ENCODE peak calls at places on chromosomes 12 and 14, in six cellular contexts. D is A673; E is testis; Q is tibial artery; W is HFFc6; I is CD4-positive, alpha-beta T cell. Y is an unnamed sample.
A peak's percentile ranks its signal among the peaks of the same experiment; 100 is the strongest.

GRCh38 chr12:2376855-2377657 is 324.3 kb downstream of the CACNA1C start:
- DNase-seq in D (peak; percentile 81), E (no peak), Q (peak; percentile 49), W (no peak), I (no peak), Y (no peak)

GRCh38 chr12:52645120-52645761 is 6.8 kb downstream of the KRT2 start:
- DNase-seq in D (no peak), E (no peak), Q (peak; percentile 13), W (no peak), I (peak; percentile 44), Y (no peak)

GRCh38 chr14:63893701-63894458 is 41.1 kb downstream of the SYNE2 start:
- DNase-seq in D (no peak), E (peak; percentile 78), Q (peak; percentile 89), W (peak; percentile 61), I (no peak), Y (no peak)

GRCh38 chr12:112985655-112986290 is 7.5 kb downstream of the OAS2 start:
- DNase-seq in D (no peak), E (no peak), Q (peak; percentile 25), W (no peak), I (no peak), Y (no peak)

GRCh38 chr12:70543444-70543843 is 93.8 kb downstream of the PTPRB start:
- DNase-seq in D (peak; percentile 78), E (no peak), Q (no peak), W (peak; percentile 94), I (no peak), Y (no peak)

GRCh38 chr14:42804146-42804545 is 1197.5 kb downstream of the LRFN5 start:
- DNase-seq in D (peak; percentile 29), E (no peak), Q (no peak), W (no peak), I (no peak), Y (no peak)

GRCh38 chr12:2548095-2548494 is 246.7 kb upstream of the FKBP4 start:
- DNase-seq in D (no peak), E (no peak), Q (no peak), W (no peak), I (no peak), Y (no peak)

GRCh38 chr12:12564911-12565310 is 2.2 kb upstream of the DUSP16 start:
- DNase-seq in D (no peak), E (no peak), Q (no peak), W (no peak), I (no peak), Y (no peak)

GRCh38 chr14:101781240-101782061 is 19.9 kb downstream of the PPP2R5C start:
- DNase-seq in D (peak; percentile 19), E (no peak), Q (no peak), W (no peak), I (no peak), Y (no peak)

GRCh38 chr12:120290541-120291312 is 976 bp downstream of the RNU4-2 start:
- DNase-seq in D (no peak), E (peak; percentile 50), Q (peak; percentile 69), W (no peak), I (peak; percentile 33), Y (peak; percentile 29)

GRCh38 chr14:80955434-80955939 is at the start of gene TSHR:
- DNase-seq in D (no peak), E (no peak), Q (no peak), W (no peak), I (peak; percentile 44), Y (no peak)

DNA sequence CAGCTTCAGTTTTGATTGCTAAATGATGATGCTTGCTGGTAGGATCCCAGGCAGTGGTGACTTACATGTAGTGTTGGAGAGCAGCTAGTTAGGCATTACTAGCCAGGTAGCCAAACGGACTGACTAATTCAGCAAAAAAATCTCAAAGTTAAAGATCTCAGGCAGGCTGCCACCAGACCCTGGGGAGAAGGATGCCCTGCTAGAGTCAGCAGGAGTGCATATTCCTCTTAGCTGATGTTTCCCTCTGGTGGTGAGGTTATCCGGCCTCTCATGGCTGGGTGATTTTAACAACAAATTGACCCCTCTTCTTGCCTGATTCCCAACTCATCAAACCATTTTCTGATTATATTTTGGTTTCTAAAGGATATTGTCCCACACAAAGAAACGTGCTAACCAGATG is 2.8 kb downstream of the EFS start:
- DNase-seq in D (no peak), E (no peak), Q (no peak), W (no peak), I (no peak), Y (no peak)
- TF ChIP-seq CTCF in D (peak; percentile 23), E (no peak), Q (no peak), W (peak; percentile 61), I (no peak), Y (peak; percentile 43)

GRCh38 chr12:23380419-23381100 is 568.9 kb downstream of the SOX5 start:
- DNase-seq in D (no peak), E (no peak), Q (no peak), W (no peak), I (no peak), Y (no peak)

DNA sequence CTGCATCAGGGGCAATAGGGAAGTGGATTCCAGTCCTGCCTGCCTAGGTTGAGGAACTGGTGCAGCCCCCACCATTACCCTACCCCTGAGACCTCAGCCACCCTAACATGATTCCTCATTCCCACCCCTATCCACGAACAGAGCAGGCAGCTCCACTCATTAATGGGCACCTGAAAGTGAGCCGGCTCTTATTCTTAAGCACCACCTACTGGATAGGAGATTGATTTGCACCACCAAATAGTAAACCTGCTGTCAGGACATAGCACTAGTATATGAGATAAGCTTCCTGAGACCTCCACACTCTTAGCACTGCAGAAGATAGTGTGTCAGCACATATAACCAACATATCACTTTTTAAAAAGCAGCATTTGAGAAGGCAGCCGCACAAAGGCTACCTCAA is 573.2 kb downstream of the SOX5 start:
- DNase-seq in D (no peak), E (no peak), Q (no peak), W (no peak), I (no peak), Y (no peak)
- TF ChIP-seq CTCF in D (peak; percentile 48), E (no peak), Q (no peak), W (no peak), I (no peak), Y (no peak)

GRCh38 chr12:71941174-71941573 is 2.5 kb downstream of the TPH2 start:
- DNase-seq in D (no peak), E (no peak), Q (no peak), W (no peak), I (no peak), Y (no peak)
- TF ChIP-seq CTCF in D (peak; percentile 32), E (no peak), Q (no peak), W (peak; percentile 14), I (no peak), Y (no peak)

GRCh38 chr14:23345987-23346692 is 6.5 kb downstream of the SLC22A17 start:
- DNase-seq in D (no peak), E (no peak), Q (no peak), W (no peak), I (no peak), Y (no peak)
- TF ChIP-seq CTCF in D (no peak), E (no peak), Q (no peak), W (no peak), I (no peak), Y (peak; percentile 32)

GRCh38 chr12:103774977-103775560 is 66.0 kb downstream of the NT5DC3 start:
- DNase-seq in D (no peak), E (no peak), Q (no peak), W (no peak), I (no peak), Y (no peak)
- TF ChIP-seq CTCF in D (no peak), E (no peak), Q (no peak), W (no peak), I (no peak), Y (no peak)

DNA sequence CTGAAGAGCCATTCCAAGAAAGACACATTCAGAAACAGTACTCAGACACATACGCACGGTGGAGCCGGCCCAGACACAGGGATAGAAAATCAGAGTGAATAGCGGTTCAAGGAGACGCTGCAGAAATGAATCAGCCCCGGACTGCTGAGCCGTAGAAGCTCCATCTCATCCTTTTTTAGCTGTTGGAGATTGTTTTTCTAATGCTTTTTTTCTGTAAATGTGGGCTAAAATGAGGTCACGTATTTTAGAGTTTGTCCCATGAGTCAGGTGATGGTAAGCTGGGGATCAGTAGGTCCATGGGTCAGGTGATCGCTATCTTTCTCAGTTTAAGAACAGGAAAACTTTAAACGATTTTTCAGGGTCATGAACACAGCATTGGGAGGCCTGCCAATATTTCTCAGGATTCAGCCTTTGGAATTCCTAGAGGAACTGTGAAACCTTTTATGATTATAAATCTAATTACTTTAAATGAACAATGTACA is 202.4 kb downstream of the ITPR2 start:
- DNase-seq in D (peak; percentile 23), E (peak; percentile 58), Q (no peak), W (peak; percentile 90), I (no peak), Y (no peak)
- TF ChIP-seq CTCF in D (no peak), E (no peak), Q (no peak), W (no peak), I (no peak), Y (no peak)

GRCh38 chr12:54324617-54325441 is at the start of gene COPZ1:
- DNase-seq in D (peak; percentile 100), E (peak; percentile 98), Q (peak; percentile 98), W (peak; percentile 100), I (peak; percentile 87), Y (peak; percentile 87)

GRCh38 chr12:54329756-54330155 is 4.8 kb downstream of the COPZ1 start:
- DNase-seq in D (no peak), E (no peak), Q (no peak), W (no peak), I (no peak), Y (no peak)

GRCh38 chr12:54330442-54330841 is 5.5 kb downstream of the COPZ1 start:
- DNase-seq in D (no peak), E (no peak), Q (no peak), W (no peak), I (no peak), Y (no peak)

GRCh38 chr12:54331461-54331860 is 6.5 kb downstream of the COPZ1 start:
- DNase-seq in D (no peak), E (no peak), Q (no peak), W (no peak), I (no peak), Y (no peak)

DNA sequence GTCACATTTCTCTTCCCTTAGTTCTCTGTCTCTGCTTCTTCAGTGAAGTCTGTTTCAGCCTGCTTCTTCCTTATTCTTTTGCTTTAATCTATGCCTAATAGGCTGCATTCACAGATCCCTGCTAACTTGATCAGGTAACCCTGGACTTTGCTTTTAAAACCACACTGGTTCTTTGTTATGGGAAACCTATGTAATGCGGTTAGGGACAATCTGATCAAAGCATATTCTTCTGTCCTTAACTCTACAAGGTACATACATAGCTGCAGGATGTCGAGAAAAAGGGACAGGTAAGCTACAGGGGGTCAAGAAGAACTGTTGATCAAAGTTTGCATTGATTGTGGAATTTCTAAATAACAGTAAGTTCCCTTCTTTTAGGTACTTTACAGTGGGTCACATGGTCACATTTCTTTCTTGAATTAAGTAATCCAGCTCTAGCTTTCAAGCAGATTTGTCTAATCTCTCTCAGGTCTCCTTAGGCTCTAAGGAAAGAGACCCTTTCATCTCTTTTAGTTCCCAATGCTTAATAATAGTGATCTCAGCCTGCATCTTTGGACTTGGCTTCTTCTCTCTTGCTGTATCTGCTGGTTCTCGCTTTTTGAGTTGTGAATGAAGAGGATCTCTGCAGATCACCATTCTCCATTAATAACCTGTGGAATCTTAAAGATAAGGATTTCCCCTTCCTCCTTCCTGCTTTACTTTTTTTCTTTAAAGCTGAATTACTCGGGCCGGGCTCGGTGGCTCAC is 3.8 kb downstream of the COPZ1 start:
- DNase-seq in D (no peak), E (no peak), Q (no peak), W (no peak), I (no peak), Y (no peak)
- TF ChIP-seq CTCF in D (no peak), E (no peak), Q (no peak), W (no peak), I (no peak), Y (no peak)

GRCh38 chr14:47044841-47045240 is 393.3 kb upstream of the RPL10L start:
- DNase-seq in D (peak; percentile 27), E (no peak), Q (no peak), W (no peak), I (no peak), Y (no peak)
- TF ChIP-seq CTCF in D (peak; percentile 38), E (no peak), Q (no peak), W (no peak), I (no peak), Y (no peak)

Y was measured in neural crest cell.